ENCODE peak calls at places on chromosomes 12 and 14, in seven cellular contexts. One of them, this sample, is unnamed.

GRCh38 chr12:110168732-110169455 is 44.7 kb downstream of the IFT81 start:
- DNase-seq in fibroblast of the aortic adventitia: no peak
- DNase-seq in glutamatergic neuron: no peak
- DNase-seq in effector CD8-positive, alpha-beta T cell: no peak
- DNase-seq in GM04504: no peak
- DNase-seq in activated CD4-positive, alpha-beta T cell treated with anti-CD3 and anti-CD28 coated beads, Interleukin-2, amount 10 ng/mL, durations not matched to agents 7 days and 5 days: no peak
- DNase-seq in amniotic stem cell: no peak
- DNase-seq in this sample: no peak

GRCh38 chr12:54006700-54007220 is 2.0 kb upstream of the HOXC8 start:
- DNase-seq in fibroblast of the aortic adventitia: no peak
- DNase-seq in glutamatergic neuron: no peak
- DNase-seq in effector CD8-positive, alpha-beta T cell: no peak
- DNase-seq in GM04504: no peak
- DNase-seq in activated CD4-positive, alpha-beta T cell treated with anti-CD3 and anti-CD28 coated beads, Interleukin-2, amount 10 ng/mL, durations not matched to agents 7 days and 5 days: no peak
- DNase-seq in amniotic stem cell: no peak
- DNase-seq in this sample: no peak

GRCh38 chr14:67718265-67718664 is 16.6 kb downstream of the RDH12 start:
- DNase-seq in fibroblast of the aortic adventitia: no peak
- DNase-seq in glutamatergic neuron: no peak
- DNase-seq in effector CD8-positive, alpha-beta T cell: no peak
- DNase-seq in GM04504: no peak
- DNase-seq in activated CD4-positive, alpha-beta T cell treated with anti-CD3 and anti-CD28 coated beads, Interleukin-2, amount 10 ng/mL, durations not matched to agents 7 days and 5 days: no peak
- DNase-seq in amniotic stem cell: no peak
- DNase-seq in this sample: no peak

GRCh38 chr12:84698576-84699333 is 213.8 kb downstream of the SLC6A15 start:
- DNase-seq in fibroblast of the aortic adventitia: no peak
- DNase-seq in glutamatergic neuron: no peak
- DNase-seq in effector CD8-positive, alpha-beta T cell: no peak
- DNase-seq in GM04504: no peak
- DNase-seq in activated CD4-positive, alpha-beta T cell treated with anti-CD3 and anti-CD28 coated beads, Interleukin-2, amount 10 ng/mL, durations not matched to agents 7 days and 5 days: no peak
- DNase-seq in amniotic stem cell: no peak
- DNase-seq in this sample: no peak

GRCh38 chr12:73266206-73266605 is 994.0 kb downstream of the TRHDE start:
- DNase-seq in fibroblast of the aortic adventitia: no peak
- DNase-seq in glutamatergic neuron: no peak
- DNase-seq in effector CD8-positive, alpha-beta T cell: no peak
- DNase-seq in GM04504: no peak
- DNase-seq in activated CD4-positive, alpha-beta T cell treated with anti-CD3 and anti-CD28 coated beads, Interleukin-2, amount 10 ng/mL, durations not matched to agents 7 days and 5 days: no peak
- DNase-seq in amniotic stem cell: no peak
- DNase-seq in this sample: no peak

GRCh38 chr12:46354111-46354798 is 18.3 kb downstream of the SLC38A2 start:
- DNase-seq in fibroblast of the aortic adventitia: no peak
- DNase-seq in glutamatergic neuron: no peak
- DNase-seq in effector CD8-positive, alpha-beta T cell: no peak
- DNase-seq in GM04504: no peak
- DNase-seq in activated CD4-positive, alpha-beta T cell treated with anti-CD3 and anti-CD28 coated beads, Interleukin-2, amount 10 ng/mL, durations not matched to agents 7 days and 5 days: no peak
- DNase-seq in amniotic stem cell: no peak
- DNase-seq in this sample: peak; percentile 22

GRCh38 chr14:104085032-104085888 is at the start of gene ASPG:
- DNase-seq in fibroblast of the aortic adventitia: no peak
- DNase-seq in glutamatergic neuron: peak; percentile 52
- DNase-seq in effector CD8-positive, alpha-beta T cell: peak; percentile 13
- DNase-seq in GM04504: no peak
- DNase-seq in activated CD4-positive, alpha-beta T cell treated with anti-CD3 and anti-CD28 coated beads, Interleukin-2, amount 10 ng/mL, durations not matched to agents 7 days and 5 days: no peak
- DNase-seq in amniotic stem cell: no peak
- DNase-seq in this sample: no peak

GRCh38 chr12:1277905-1278304 is 286.9 kb downstream of the ERC1 start:
- DNase-seq in fibroblast of the aortic adventitia: no peak
- DNase-seq in glutamatergic neuron: peak; percentile 33
- DNase-seq in effector CD8-positive, alpha-beta T cell: peak; percentile 47
- DNase-seq in GM04504: no peak
- DNase-seq in activated CD4-positive, alpha-beta T cell treated with anti-CD3 and anti-CD28 coated beads, Interleukin-2, amount 10 ng/mL, durations not matched to agents 7 days and 5 days: peak; percentile 50
- DNase-seq in amniotic stem cell: no peak
- DNase-seq in this sample: no peak

GRCh38 chr12:28611501-28611900 is 421.2 kb downstream of the CCDC91 start:
- DNase-seq in fibroblast of the aortic adventitia: no peak
- DNase-seq in glutamatergic neuron: no peak
- DNase-seq in effector CD8-positive, alpha-beta T cell: no peak
- DNase-seq in GM04504: no peak
- DNase-seq in activated CD4-positive, alpha-beta T cell treated with anti-CD3 and anti-CD28 coated beads, Interleukin-2, amount 10 ng/mL, durations not matched to agents 7 days and 5 days: no peak
- DNase-seq in amniotic stem cell: no peak
- DNase-seq in this sample: no peak

GRCh38 chr12:47867496-47867941 is 37.3 kb downstream of the VDR start:
- DNase-seq in fibroblast of the aortic adventitia: peak; percentile 82
- DNase-seq in glutamatergic neuron: no peak
- DNase-seq in effector CD8-positive, alpha-beta T cell: no peak
- DNase-seq in GM04504: peak; percentile 62
- DNase-seq in activated CD4-positive, alpha-beta T cell treated with anti-CD3 and anti-CD28 coated beads, Interleukin-2, amount 10 ng/mL, durations not matched to agents 7 days and 5 days: peak; percentile 29
- DNase-seq in amniotic stem cell: peak; percentile 24
- DNase-seq in this sample: peak; percentile 90

GRCh38 chr14:76350671-76351070 is 25.3 kb upstream of the ESRRB start:
- DNase-seq in fibroblast of the aortic adventitia: no peak
- DNase-seq in glutamatergic neuron: no peak
- DNase-seq in effector CD8-positive, alpha-beta T cell: no peak
- DNase-seq in GM04504: no peak
- DNase-seq in activated CD4-positive, alpha-beta T cell treated with anti-CD3 and anti-CD28 coated beads, Interleukin-2, amount 10 ng/mL, durations not matched to agents 7 days and 5 days: no peak
- DNase-seq in amniotic stem cell: no peak
- DNase-seq in this sample: no peak

GRCh38 chr12:12974211-12974610 is 22.2 kb upstream of the GPRC5D start:
- DNase-seq in fibroblast of the aortic adventitia: no peak
- DNase-seq in glutamatergic neuron: no peak
- DNase-seq in effector CD8-positive, alpha-beta T cell: no peak
- DNase-seq in GM04504: no peak
- DNase-seq in activated CD4-positive, alpha-beta T cell treated with anti-CD3 and anti-CD28 coated beads, Interleukin-2, amount 10 ng/mL, durations not matched to agents 7 days and 5 days: no peak
- DNase-seq in amniotic stem cell: no peak
- DNase-seq in this sample: no peak

GRCh38 chr14:98633380-98633779 is 638.6 kb downstream of the BCL11B start:
- DNase-seq in fibroblast of the aortic adventitia: no peak
- DNase-seq in glutamatergic neuron: no peak
- DNase-seq in effector CD8-positive, alpha-beta T cell: no peak
- DNase-seq in GM04504: no peak
- DNase-seq in activated CD4-positive, alpha-beta T cell treated with anti-CD3 and anti-CD28 coated beads, Interleukin-2, amount 10 ng/mL, durations not matched to agents 7 days and 5 days: no peak
- DNase-seq in amniotic stem cell: no peak
- DNase-seq in this sample: no peak

GRCh38 chr12:52921488-52922165 is 16.8 kb upstream of the KRT8 start:
- DNase-seq in fibroblast of the aortic adventitia: no peak
- DNase-seq in glutamatergic neuron: no peak
- DNase-seq in effector CD8-positive, alpha-beta T cell: no peak
- DNase-seq in GM04504: no peak
- DNase-seq in activated CD4-positive, alpha-beta T cell treated with anti-CD3 and anti-CD28 coated beads, Interleukin-2, amount 10 ng/mL, durations not matched to agents 7 days and 5 days: no peak
- DNase-seq in amniotic stem cell: no peak
- DNase-seq in this sample: no peak

GRCh38 chr12:70626180-70626579 is 11.0 kb downstream of the PTPRB start:
- DNase-seq in fibroblast of the aortic adventitia: no peak
- DNase-seq in glutamatergic neuron: no peak
- DNase-seq in effector CD8-positive, alpha-beta T cell: no peak
- DNase-seq in GM04504: no peak
- DNase-seq in activated CD4-positive, alpha-beta T cell treated with anti-CD3 and anti-CD28 coated beads, Interleukin-2, amount 10 ng/mL, durations not matched to agents 7 days and 5 days: no peak
- DNase-seq in amniotic stem cell: no peak
- DNase-seq in this sample: no peak

GRCh38 chr12:32270818-32271710 is 128.3 kb upstream of the FGD4 start:
- DNase-seq in fibroblast of the aortic adventitia: peak; percentile 54
- DNase-seq in glutamatergic neuron: peak; percentile 43
- DNase-seq in effector CD8-positive, alpha-beta T cell: no peak
- DNase-seq in GM04504: no peak
- DNase-seq in activated CD4-positive, alpha-beta T cell treated with anti-CD3 and anti-CD28 coated beads, Interleukin-2, amount 10 ng/mL, durations not matched to agents 7 days and 5 days: no peak
- DNase-seq in amniotic stem cell: no peak
- DNase-seq in this sample: peak; percentile 70

GRCh38 chr14:103871596-103872480 is 24.5 kb upstream of the PPP1R13B start:
- DNase-seq in fibroblast of the aortic adventitia: no peak
- DNase-seq in glutamatergic neuron: peak; percentile 32
- DNase-seq in effector CD8-positive, alpha-beta T cell: peak; percentile 76
- DNase-seq in GM04504: no peak
- DNase-seq in activated CD4-positive, alpha-beta T cell treated with anti-CD3 and anti-CD28 coated beads, Interleukin-2, amount 10 ng/mL, durations not matched to agents 7 days and 5 days: peak; percentile 69
- DNase-seq in amniotic stem cell: no peak
- DNase-seq in this sample: no peak

GRCh38 chr14:85573406-85573805 is 43.5 kb downstream of the FLRT2 start:
- DNase-seq in fibroblast of the aortic adventitia: peak; percentile 32
- DNase-seq in glutamatergic neuron: no peak
- DNase-seq in effector CD8-positive, alpha-beta T cell: no peak
- DNase-seq in GM04504: no peak
- DNase-seq in activated CD4-positive, alpha-beta T cell treated with anti-CD3 and anti-CD28 coated beads, Interleukin-2, amount 10 ng/mL, durations not matched to agents 7 days and 5 days: no peak
- DNase-seq in amniotic stem cell: no peak
- DNase-seq in this sample: peak; percentile 38

GRCh38 chr14:85576848-85577541 is 47.1 kb downstream of the FLRT2 start:
- DNase-seq in fibroblast of the aortic adventitia: no peak
- DNase-seq in glutamatergic neuron: no peak
- DNase-seq in effector CD8-positive, alpha-beta T cell: no peak
- DNase-seq in GM04504: no peak
- DNase-seq in activated CD4-positive, alpha-beta T cell treated with anti-CD3 and anti-CD28 coated beads, Interleukin-2, amount 10 ng/mL, durations not matched to agents 7 days and 5 days: no peak
- DNase-seq in amniotic stem cell: no peak
- DNase-seq in this sample: peak; percentile 60

GRCh38 chr14:88848571-88848970 is 24.1 kb downstream of the TTC8 start:
- DNase-seq in fibroblast of the aortic adventitia: peak; percentile 24
- DNase-seq in glutamatergic neuron: no peak
- DNase-seq in effector CD8-positive, alpha-beta T cell: no peak
- DNase-seq in GM04504: no peak
- DNase-seq in activated CD4-positive, alpha-beta T cell treated with anti-CD3 and anti-CD28 coated beads, Interleukin-2, amount 10 ng/mL, durations not matched to agents 7 days and 5 days: no peak
- DNase-seq in amniotic stem cell: no peak
- DNase-seq in this sample: no peak

GRCh38 chr14:67547224-67547780 is 14.2 kb downstream of the PLEKHH1 start:
- DNase-seq in fibroblast of the aortic adventitia: no peak
- DNase-seq in glutamatergic neuron: no peak
- DNase-seq in effector CD8-positive, alpha-beta T cell: no peak
- DNase-seq in GM04504: no peak
- DNase-seq in activated CD4-positive, alpha-beta T cell treated with anti-CD3 and anti-CD28 coated beads, Interleukin-2, amount 10 ng/mL, durations not matched to agents 7 days and 5 days: no peak
- DNase-seq in amniotic stem cell: no peak
- DNase-seq in this sample: no peak

GRCh38 chr12:24875014-24875413 is 73.9 kb downstream of the BCAT1 start:
- DNase-seq in fibroblast of the aortic adventitia: no peak
- DNase-seq in glutamatergic neuron: no peak
- DNase-seq in effector CD8-positive, alpha-beta T cell: no peak
- DNase-seq in GM04504: no peak
- DNase-seq in activated CD4-positive, alpha-beta T cell treated with anti-CD3 and anti-CD28 coated beads, Interleukin-2, amount 10 ng/mL, durations not matched to agents 7 days and 5 days: no peak
- DNase-seq in amniotic stem cell: no peak
- DNase-seq in this sample: no peak

GRCh38 chr14:23675337-23675736 is 39.2 kb downstream of the DHRS2 start:
- DNase-seq in fibroblast of the aortic adventitia: no peak
- DNase-seq in glutamatergic neuron: no peak
- DNase-seq in effector CD8-positive, alpha-beta T cell: no peak
- DNase-seq in GM04504: no peak
- DNase-seq in activated CD4-positive, alpha-beta T cell treated with anti-CD3 and anti-CD28 coated beads, Interleukin-2, amount 10 ng/mL, durations not matched to agents 7 days and 5 days: no peak
- DNase-seq in amniotic stem cell: no peak
- DNase-seq in this sample: no peak

GRCh38 chr12:132813443-132813842 is 15.2 kb downstream of the GOLGA3 start:
- DNase-seq in fibroblast of the aortic adventitia: no peak
- DNase-seq in glutamatergic neuron: no peak
- DNase-seq in effector CD8-positive, alpha-beta T cell: no peak
- DNase-seq in GM04504: no peak
- DNase-seq in activated CD4-positive, alpha-beta T cell treated with anti-CD3 and anti-CD28 coated beads, Interleukin-2, amount 10 ng/mL, durations not matched to agents 7 days and 5 days: no peak
- DNase-seq in amniotic stem cell: no peak
- DNase-seq in this sample: no peak

GRCh38 chr12:54033106-54033979 is 493 bp downstream of the HOXC5 start:
- DNase-seq in fibroblast of the aortic adventitia: peak; percentile 32
- DNase-seq in glutamatergic neuron: no peak
- DNase-seq in effector CD8-positive, alpha-beta T cell: no peak
- DNase-seq in GM04504: peak; percentile 87
- DNase-seq in activated CD4-positive, alpha-beta T cell treated with anti-CD3 and anti-CD28 coated beads, Interleukin-2, amount 10 ng/mL, durations not matched to agents 7 days and 5 days: no peak
- DNase-seq in amniotic stem cell: no peak
- DNase-seq in this sample: no peak

GRCh38 chr12:45756666-45757065 is 27.2 kb downstream of the ARID2 start:
- DNase-seq in fibroblast of the aortic adventitia: no peak
- DNase-seq in glutamatergic neuron: no peak
- DNase-seq in effector CD8-positive, alpha-beta T cell: no peak
- DNase-seq in GM04504: no peak
- DNase-seq in activated CD4-positive, alpha-beta T cell treated with anti-CD3 and anti-CD28 coated beads, Interleukin-2, amount 10 ng/mL, durations not matched to agents 7 days and 5 days: no peak
- DNase-seq in amniotic stem cell: no peak
- DNase-seq in this sample: peak; percentile 24

GRCh38 chr12:19689226-19689625 is 249.9 kb downstream of the AEBP2 start:
- DNase-seq in fibroblast of the aortic adventitia: no peak
- DNase-seq in glutamatergic neuron: no peak
- DNase-seq in effector CD8-positive, alpha-beta T cell: no peak
- DNase-seq in GM04504: no peak
- DNase-seq in activated CD4-positive, alpha-beta T cell treated with anti-CD3 and anti-CD28 coated beads, Interleukin-2, amount 10 ng/mL, durations not matched to agents 7 days and 5 days: no peak
- DNase-seq in amniotic stem cell: no peak
- DNase-seq in this sample: no peak

GRCh38 chr14:31692376-31692781 is 131.2 kb downstream of the NUBPL start:
- DNase-seq in fibroblast of the aortic adventitia: peak; percentile 46
- DNase-seq in glutamatergic neuron: no peak
- DNase-seq in effector CD8-positive, alpha-beta T cell: no peak
- DNase-seq in GM04504: peak; percentile 32
- DNase-seq in activated CD4-positive, alpha-beta T cell treated with anti-CD3 and anti-CD28 coated beads, Interleukin-2, amount 10 ng/mL, durations not matched to agents 7 days and 5 days: no peak
- DNase-seq in amniotic stem cell: no peak
- DNase-seq in this sample: peak; percentile 35

GRCh38 chr12:106903241-106903950 is 52.3 kb upstream of the TMEM263 start:
- DNase-seq in fibroblast of the aortic adventitia: peak; percentile 24
- DNase-seq in glutamatergic neuron: peak; percentile 88
- DNase-seq in effector CD8-positive, alpha-beta T cell: peak; percentile 59
- DNase-seq in GM04504: no peak
- DNase-seq in activated CD4-positive, alpha-beta T cell treated with anti-CD3 and anti-CD28 coated beads, Interleukin-2, amount 10 ng/mL, durations not matched to agents 7 days and 5 days: peak; percentile 73
- DNase-seq in amniotic stem cell: peak; percentile 37
- DNase-seq in this sample: peak; percentile 61

GRCh38 chr12:3241621-3242020 is 164.4 kb downstream of the TSPAN9 start:
- DNase-seq in fibroblast of the aortic adventitia: no peak
- DNase-seq in glutamatergic neuron: no peak
- DNase-seq in effector CD8-positive, alpha-beta T cell: no peak
- DNase-seq in GM04504: no peak
- DNase-seq in activated CD4-positive, alpha-beta T cell treated with anti-CD3 and anti-CD28 coated beads, Interleukin-2, amount 10 ng/mL, durations not matched to agents 7 days and 5 days: no peak
- DNase-seq in amniotic stem cell: no peak
- DNase-seq in this sample: no peak

GRCh38 chr12:30570206-30570890 is 125.3 kb downstream of the IPO8 start:
- DNase-seq in fibroblast of the aortic adventitia: no peak
- DNase-seq in glutamatergic neuron: no peak
- DNase-seq in effector CD8-positive, alpha-beta T cell: no peak
- DNase-seq in GM04504: no peak
- DNase-seq in activated CD4-positive, alpha-beta T cell treated with anti-CD3 and anti-CD28 coated beads, Interleukin-2, amount 10 ng/mL, durations not matched to agents 7 days and 5 days: no peak
- DNase-seq in amniotic stem cell: no peak
- DNase-seq in this sample: no peak

GRCh38 chr12:56574210-56574609 is 52.6 kb downstream of the RBMS2 start:
- DNase-seq in fibroblast of the aortic adventitia: peak; percentile 66
- DNase-seq in glutamatergic neuron: no peak
- DNase-seq in effector CD8-positive, alpha-beta T cell: no peak
- DNase-seq in GM04504: no peak
- DNase-seq in activated CD4-positive, alpha-beta T cell treated with anti-CD3 and anti-CD28 coated beads, Interleukin-2, amount 10 ng/mL, durations not matched to agents 7 days and 5 days: no peak
- DNase-seq in amniotic stem cell: no peak
- DNase-seq in this sample: peak; percentile 71

GRCh38 chr14:30385925-30386324 is 173.0 kb upstream of the G2E3 start:
- DNase-seq in fibroblast of the aortic adventitia: no peak
- DNase-seq in glutamatergic neuron: no peak
- DNase-seq in effector CD8-positive, alpha-beta T cell: no peak
- DNase-seq in GM04504: no peak
- DNase-seq in activated CD4-positive, alpha-beta T cell treated with anti-CD3 and anti-CD28 coated beads, Interleukin-2, amount 10 ng/mL, durations not matched to agents 7 days and 5 days: no peak
- DNase-seq in amniotic stem cell: no peak
- DNase-seq in this sample: no peak

GRCh38 chr12:52417742-52418141 is 11.6 kb upstream of the KRT82 start:
- DNase-seq in fibroblast of the aortic adventitia: no peak
- DNase-seq in glutamatergic neuron: no peak
- DNase-seq in effector CD8-positive, alpha-beta T cell: no peak
- DNase-seq in GM04504: no peak
- DNase-seq in activated CD4-positive, alpha-beta T cell treated with anti-CD3 and anti-CD28 coated beads, Interleukin-2, amount 10 ng/mL, durations not matched to agents 7 days and 5 days: no peak
- DNase-seq in amniotic stem cell: no peak
- DNase-seq in this sample: no peak

GRCh38 chr12:63018273-63018672 is 83.3 kb upstream of the PPM1H start:
- DNase-seq in fibroblast of the aortic adventitia: no peak
- DNase-seq in glutamatergic neuron: no peak
- DNase-seq in effector CD8-positive, alpha-beta T cell: no peak
- DNase-seq in GM04504: no peak
- DNase-seq in activated CD4-positive, alpha-beta T cell treated with anti-CD3 and anti-CD28 coated beads, Interleukin-2, amount 10 ng/mL, durations not matched to agents 7 days and 5 days: no peak
- DNase-seq in amniotic stem cell: no peak
- DNase-seq in this sample: no peak

GRCh38 chr14:55715889-55716288 is 135.9 kb downstream of the KTN1 start:
- DNase-seq in fibroblast of the aortic adventitia: peak; percentile 67
- DNase-seq in glutamatergic neuron: no peak
- DNase-seq in effector CD8-positive, alpha-beta T cell: no peak
- DNase-seq in GM04504: peak; percentile 79
- DNase-seq in activated CD4-positive, alpha-beta T cell treated with anti-CD3 and anti-CD28 coated beads, Interleukin-2, amount 10 ng/mL, durations not matched to agents 7 days and 5 days: no peak
- DNase-seq in amniotic stem cell: peak; percentile 47
- DNase-seq in this sample: peak; percentile 96

GRCh38 chr12:6272300-6273208 is 37.9 kb upstream of the PLEKHG6 start:
- DNase-seq in fibroblast of the aortic adventitia: no peak
- DNase-seq in glutamatergic neuron: no peak
- DNase-seq in effector CD8-positive, alpha-beta T cell: no peak
- DNase-seq in GM04504: no peak
- DNase-seq in activated CD4-positive, alpha-beta T cell treated with anti-CD3 and anti-CD28 coated beads, Interleukin-2, amount 10 ng/mL, durations not matched to agents 7 days and 5 days: no peak
- DNase-seq in amniotic stem cell: no peak
- DNase-seq in this sample: no peak

GRCh38 chr14:93090826-93091583 is 24.7 kb downstream of the ITPK1 start:
- DNase-seq in fibroblast of the aortic adventitia: peak; percentile 13
- DNase-seq in glutamatergic neuron: no peak
- DNase-seq in effector CD8-positive, alpha-beta T cell: no peak
- DNase-seq in GM04504: no peak
- DNase-seq in activated CD4-positive, alpha-beta T cell treated with anti-CD3 and anti-CD28 coated beads, Interleukin-2, amount 10 ng/mL, durations not matched to agents 7 days and 5 days: no peak
- DNase-seq in amniotic stem cell: no peak
- DNase-seq in this sample: no peak